ENCODE peak calls at places on chromosomes 12 and 14, in nine cellular contexts. O is osteoblast; X is transverse colon; S is Peyer's patch; R is astrocyte of the cerebellum; B is CD8-positive, alpha-beta T cell; Y is AG04450; F is GM23338; M is AG09319. Q is an unnamed sample.

GRCh38 chr12:104694161-104694560 is 237.4 kb downstream of the CHST11 start:
- DNase-seq in O (no peak), X (no peak), S (no peak), R (no peak), B (no peak), Y (no peak), F (no peak), M (no peak), Q (no peak)

GRCh38 chr12:68222336-68222735 is 3.3 kb downstream of the IL26 start:
- DNase-seq in O (peak; percentile 29), X (no peak), S (no peak), R (no peak), B (no peak), Y (no peak), F (peak; percentile 11), M (no peak), Q (no peak)

GRCh38 chr14:89720741-89721315 is 233.7 kb downstream of the EFCAB11 start:
- DNase-seq in O (peak; percentile 31), X (peak; percentile 43), S (peak; percentile 86), R (no peak), B (peak; percentile 88), Y (no peak), F (peak; percentile 40), M (no peak), Q (peak; percentile 19)

GRCh38 chr14:51208982-51209381 is 31.1 kb upstream of the TMX1 start:
- DNase-seq in O (no peak), X (no peak), S (no peak), R (no peak), B (no peak), Y (no peak), F (no peak), M (no peak), Q (no peak)

GRCh38 chr12:71645268-71645667 is 18.4 kb downstream of the ZFC3H1 start:
- DNase-seq in O (no peak), X (no peak), S (no peak), R (no peak), B (no peak), Y (no peak), F (no peak), M (no peak), Q (no peak)

GRCh38 chr12:54333420-54334034 is 8.6 kb downstream of the COPZ1 start:
- DNase-seq in O (peak; percentile 15), X (no peak), S (no peak), R (no peak), B (no peak), Y (no peak), F (no peak), M (no peak), Q (no peak)

GRCh38 chr12:26374934-26375333 is 179.6 kb downstream of the SSPN start:
- DNase-seq in O (no peak), X (no peak), S (no peak), R (peak; percentile 15), B (no peak), Y (no peak), F (no peak), M (no peak), Q (no peak)

GRCh38 chr14:78135450-78135891 is 34.7 kb upstream of the NRXN3 start:
- DNase-seq in O (no peak), X (no peak), S (no peak), R (no peak), B (no peak), Y (no peak), F (no peak), M (no peak), Q (no peak)

GRCh38 chr12:4116251-4117111 is 157.1 kb upstream of the CCND2 start:
- DNase-seq in O (peak; percentile 79), X (peak; percentile 60), S (peak; percentile 65), R (peak; percentile 6), B (no peak), Y (peak; percentile 61), F (peak; percentile 62), M (peak; percentile 18), Q (no peak)

GRCh38 chr12:52952082-52952801 is 3.3 kb downstream of the KRT18 start:
- DNase-seq in O (no peak), X (peak; percentile 70), S (peak; percentile 80), R (no peak), B (no peak), Y (no peak), F (no peak), M (no peak), Q (peak; percentile 93)

GRCh38 chr12:70983692-70984091 is 63.2 kb upstream of the PTPRR start:
- DNase-seq in O (peak; percentile 15), X (no peak), S (no peak), R (no peak), B (no peak), Y (no peak), F (peak; percentile 79), M (no peak), Q (no peak)

GRCh38 chr12:124592481-124593160 is 25.2 kb upstream of the NCOR2 start:
- DNase-seq in O (peak; percentile 57), X (peak; percentile 35), S (no peak), R (no peak), B (no peak), Y (no peak), F (no peak), M (no peak), Q (no peak)

GRCh38 chr12:82874935-82875334 is 188.2 kb downstream of the TMTC2 start:
- DNase-seq in O (no peak), X (no peak), S (no peak), R (no peak), B (no peak), Y (peak; percentile 4), F (no peak), M (no peak), Q (no peak)

GRCh38 chr12:105226219-105226618 is 9.8 kb downstream of the APPL2 start:
- DNase-seq in O (peak; percentile 90), X (peak; percentile 47), S (peak; percentile 76), R (peak; percentile 82), B (no peak), Y (peak; percentile 83), F (peak; percentile 9), M (peak; percentile 73), Q (peak; percentile 78)

GRCh38 chr12:117686911-117687377 is 281.8 kb downstream of the KSR2 start:
- DNase-seq in O (peak; percentile 91), X (peak; percentile 17), S (no peak), R (peak; percentile 34), B (no peak), Y (no peak), F (no peak), M (peak; percentile 29), Q (peak; percentile 21)

DNA sequence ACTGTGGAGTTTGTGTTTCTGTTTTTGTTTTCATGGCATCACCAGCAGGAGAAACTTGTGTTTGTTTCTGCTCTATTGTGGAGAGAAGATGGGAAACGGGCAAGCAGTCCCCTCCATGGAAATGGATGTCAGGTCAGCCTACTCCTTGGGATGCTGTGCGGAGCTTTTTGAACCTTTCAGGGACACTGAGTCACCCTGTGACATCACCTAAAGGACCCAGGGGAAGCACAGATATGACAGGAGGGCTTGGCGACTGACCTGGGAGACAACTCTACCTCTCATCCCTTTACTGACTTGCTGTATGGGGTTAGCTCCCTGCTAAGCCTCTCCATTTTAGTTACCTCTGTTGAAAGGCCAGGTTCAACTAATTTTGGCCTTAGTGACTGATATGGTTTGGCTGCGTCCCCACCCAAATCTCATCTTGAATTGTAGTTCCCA is 706.9 kb upstream of the TMEM132C start:
- DNase-seq in O (no peak), X (no peak), S (no peak), R (no peak), B (no peak), Y (no peak), F (no peak), M (no peak), Q (no peak)
- TF ChIP-seq CTCF in O (no peak), X (no peak), S (no peak), R (no peak), B (no peak), Y (no peak), F (no peak), M (no peak), Q (no peak)

DNA sequence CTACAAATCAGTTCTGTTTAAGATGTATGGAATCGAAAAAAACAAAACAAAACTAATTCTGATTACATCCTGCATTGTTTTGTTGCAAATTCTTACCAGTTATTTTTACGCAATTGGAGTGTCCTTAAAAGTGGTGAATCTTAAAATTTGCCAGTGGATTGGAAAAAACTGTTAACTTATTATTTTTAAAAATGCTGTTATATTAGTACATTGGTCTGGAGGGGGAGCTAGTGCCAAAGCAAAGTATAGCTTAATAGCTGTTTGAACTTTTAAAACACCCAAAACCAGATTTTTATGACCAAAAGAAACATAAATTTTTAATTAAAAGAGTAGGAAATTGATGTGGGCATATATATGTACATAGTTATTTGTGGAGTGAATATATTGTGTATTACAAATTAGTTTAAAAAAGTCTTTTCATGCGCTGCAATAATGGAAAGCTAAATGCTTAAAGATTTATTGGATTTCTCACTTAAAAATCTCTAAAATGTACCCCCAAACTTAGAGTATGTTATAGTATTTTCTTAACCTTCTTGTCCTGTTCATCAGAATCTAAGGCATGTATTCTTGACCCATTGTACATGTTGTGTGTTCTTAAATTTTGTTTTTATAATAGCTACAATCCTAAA is 2.5 kb downstream of the FUT8 start:
- DNase-seq in O (peak; percentile 22), X (no peak), S (no peak), R (peak; percentile 31), B (no peak), Y (peak; percentile 6), F (peak; percentile 29), M (no peak), Q (no peak)
- TF ChIP-seq CTCF in O (peak; percentile 66), X (peak; percentile 21), S (peak; percentile 37), R (peak; percentile 44), B (peak; percentile 70), Y (peak; percentile 68), F (peak; percentile 73), M (peak; percentile 59), Q (no peak)

GRCh38 chr14:64682843-64683242 is 21.4 kb upstream of the PLEKHG3 start:
- DNase-seq in O (no peak), X (no peak), S (no peak), R (no peak), B (no peak), Y (no peak), F (no peak), M (no peak), Q (no peak)

GRCh38 chr14:64680675-64681060 is 23.6 kb upstream of the PLEKHG3 start:
- DNase-seq in O (no peak), X (no peak), S (no peak), R (no peak), B (no peak), Y (no peak), F (no peak), M (no peak), Q (no peak)

GRCh38 chr14:64683264-64683663 is 21.0 kb upstream of the PLEKHG3 start:
- DNase-seq in O (no peak), X (no peak), S (no peak), R (no peak), B (no peak), Y (no peak), F (no peak), M (no peak), Q (no peak)

GRCh38 chr14:64684091-64684490 is 20.1 kb upstream of the PLEKHG3 start:
- DNase-seq in O (no peak), X (no peak), S (peak; percentile 63), R (peak; percentile 36), B (no peak), Y (peak; percentile 42), F (no peak), M (no peak), Q (peak; percentile 49)

GRCh38 chr14:64682173-64682710 is 22.0 kb upstream of the PLEKHG3 start:
- DNase-seq in O (peak; percentile 92), X (peak; percentile 64), S (no peak), R (no peak), B (no peak), Y (no peak), F (peak; percentile 66), M (peak; percentile 41), Q (peak; percentile 76)
- TF ChIP-seq CTCF in O (no peak), X (peak; percentile 10), S (no peak), R (no peak), B (no peak), Y (no peak), F (peak; percentile 35), M (no peak), Q (peak; percentile 33)

GRCh38 chr12:110224379-110225304 is 56.4 kb upstream of the ATP2A2 start:
- DNase-seq in O (peak; percentile 5), X (no peak), S (no peak), R (peak; percentile 85), B (no peak), Y (peak; percentile 62), F (peak; percentile 44), M (peak; percentile 79), Q (peak; percentile 12)
- TF ChIP-seq CTCF in O (peak; percentile 72), X (peak; percentile 70), S (peak; percentile 32), R (peak; percentile 62), B (no peak), Y (peak; percentile 77), F (peak; percentile 52), M (peak; percentile 67), Q (peak; percentile 62)